ENCODE peak calls at places on chromosomes 16 and 17, in four cellular contexts. D is uterus, O is neural progenitor cell, T is mucosa of descending colon. R is an unnamed sample.

GRCh38 chr16:84049403-84050060 is 6.9 kb upstream of the SLC38A8 start:
- DNase-seq in T (peak; percentile 32), D (no peak), O (no peak), R (no peak)

GRCh38 chr17:49965522-49965905 is 3.5 kb upstream of the DLX4 start:
- DNase-seq in T (no peak), D (no peak), O (peak; percentile 53), R (no peak)

GRCh38 chr17:64055183-64056142 is 35.0 kb upstream of the ICAM2 start:
- DNase-seq in D (no peak), O (no peak), T (no peak), R (no peak)

GRCh38 chr16:11350531-11351335 is 5.5 kb downstream of the RMI2 start:
- DNase-seq in T (peak; percentile 10), D (no peak), O (no peak), R (peak; percentile 54)

GRCh38 chr17:14489986-14490385 is 189.1 kb downstream of the HS3ST3B1 start:
- DNase-seq in T (no peak), D (no peak), O (no peak), R (no peak)

GRCh38 chr16:72990003-72990521 is 57.9 kb downstream of the ZFHX3 start:
- DNase-seq in O (peak; percentile 45), D (peak; percentile 73), T (peak; percentile 71), R (peak; percentile 87)

GRCh38 chr17:15081008-15081407 is 184.1 kb downstream of the PMP22 start:
- DNase-seq in O (peak; percentile 18), T (no peak), D (no peak), R (no peak)

GRCh38 chr17:17104494-17104893 is 62.2 kb downstream of the MPRIP start:
- DNase-seq in D (no peak), T (no peak), O (no peak), R (no peak)

GRCh38 chr16:879986-880385 is 79.5 kb upstream of the GNG13 start:
- DNase-seq in T (peak; percentile 37), O (no peak), D (no peak), R (no peak)

GRCh38 chr17:43860077-43860725 is 13.2 kb downstream of the CD300LG start:
- DNase-seq in O (no peak), D (no peak), T (no peak), R (no peak)

GRCh38 chr16:69188716-69189115 is 1.8 kb downstream of the SNTB2 start:
- DNase-seq in O (peak; percentile 22), D (no peak), T (no peak), R (no peak)

GRCh38 chr17:45038771-45039634 is 12.4 kb downstream of the DCAKD start:
- DNase-seq in T (peak; percentile 54), O (no peak), D (peak; percentile 46), R (no peak)

GRCh38 chr17:43570518-43570928 is 24.4 kb upstream of the ETV4 start:
- DNase-seq in O (no peak), T (no peak), D (no peak), R (peak; percentile 58)

GRCh38 chr16:4899474-4899846 is 37.5 kb downstream of the PPL start:
- DNase-seq in D (no peak), O (no peak), T (no peak), R (no peak)

GRCh38 chr16:30664616-30665109 is 6.4 kb downstream of the FBRS start:
- DNase-seq in O (no peak), D (no peak), T (no peak), R (no peak)

GRCh38 chr16:13839577-13839976 is 80.4 kb upstream of the ERCC4 start:
- DNase-seq in O (no peak), D (no peak), T (no peak), R (no peak)

DNA sequence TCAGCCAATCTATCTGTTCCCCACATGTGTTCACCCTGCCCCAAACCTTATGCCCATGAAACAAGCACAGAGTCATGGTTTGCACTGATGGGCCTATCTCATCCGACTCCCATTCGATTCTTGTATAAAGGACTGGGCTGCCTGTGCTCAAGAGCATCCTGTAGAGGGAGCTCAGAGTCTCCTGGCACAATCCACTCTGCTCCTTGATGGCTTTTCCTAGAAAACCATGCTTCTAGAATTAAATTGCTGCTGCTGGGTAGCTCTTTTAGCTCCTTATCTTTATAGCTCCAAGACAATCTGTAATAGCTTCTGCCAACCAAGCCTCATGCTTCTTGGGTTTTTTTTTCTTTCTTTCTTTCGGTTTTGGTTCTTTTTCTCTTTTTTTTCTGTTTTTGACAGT is 9.7 kb downstream of the ZNF19 start:
- DNase-seq in O (peak; percentile 60), T (no peak), D (no peak), R (peak; percentile 30)
- TF ChIP-seq CTCF in O (peak; percentile 66), T (peak; percentile 16), D (no peak), R (peak; percentile 68)

DNA sequence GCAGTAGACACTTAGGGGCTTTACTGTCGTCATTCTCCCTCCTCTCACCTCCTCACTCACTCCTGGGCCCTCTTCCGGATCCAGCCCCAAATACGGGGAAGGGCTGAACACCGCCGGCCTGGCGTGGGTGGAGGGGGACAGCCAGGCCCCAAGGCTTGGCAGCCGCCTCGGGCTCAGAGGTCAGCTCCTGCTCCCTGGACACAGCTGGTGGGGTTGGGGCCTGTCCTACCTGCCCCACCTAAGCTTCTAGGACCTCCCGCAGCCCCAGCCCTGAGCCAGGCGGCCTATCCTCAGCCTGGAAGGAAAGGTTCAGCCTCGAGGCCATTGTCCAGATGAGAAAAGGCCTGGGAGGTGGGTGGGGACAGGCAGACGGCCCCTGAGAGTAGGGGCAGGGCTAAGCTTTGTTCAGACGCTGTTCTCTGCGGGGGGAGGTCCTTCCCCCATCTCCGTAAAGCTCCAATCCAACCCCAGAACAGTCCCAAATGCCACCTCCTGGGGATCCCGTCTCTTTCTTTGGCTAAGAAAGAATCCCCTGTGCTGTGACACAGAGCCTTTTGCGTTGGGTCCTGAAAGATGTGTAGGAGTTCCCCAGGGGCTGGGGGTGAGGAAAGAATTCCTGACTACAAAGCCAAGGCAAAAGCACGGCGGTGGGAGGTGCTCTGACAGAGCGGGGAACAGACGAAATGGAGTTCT is 861 bp upstream of the LLGL1 start:
- DNase-seq in T (no peak), O (peak; percentile 97), D (peak; percentile 50), R (peak; percentile 4)
- H3K4me3 ChIP-seq in T (no peak overlapping the region), O (peak overlapping the region; percentile 57), D (peak overlapping the region; percentile 33), R (peak overlapping the region; percentile 19)

DNA sequence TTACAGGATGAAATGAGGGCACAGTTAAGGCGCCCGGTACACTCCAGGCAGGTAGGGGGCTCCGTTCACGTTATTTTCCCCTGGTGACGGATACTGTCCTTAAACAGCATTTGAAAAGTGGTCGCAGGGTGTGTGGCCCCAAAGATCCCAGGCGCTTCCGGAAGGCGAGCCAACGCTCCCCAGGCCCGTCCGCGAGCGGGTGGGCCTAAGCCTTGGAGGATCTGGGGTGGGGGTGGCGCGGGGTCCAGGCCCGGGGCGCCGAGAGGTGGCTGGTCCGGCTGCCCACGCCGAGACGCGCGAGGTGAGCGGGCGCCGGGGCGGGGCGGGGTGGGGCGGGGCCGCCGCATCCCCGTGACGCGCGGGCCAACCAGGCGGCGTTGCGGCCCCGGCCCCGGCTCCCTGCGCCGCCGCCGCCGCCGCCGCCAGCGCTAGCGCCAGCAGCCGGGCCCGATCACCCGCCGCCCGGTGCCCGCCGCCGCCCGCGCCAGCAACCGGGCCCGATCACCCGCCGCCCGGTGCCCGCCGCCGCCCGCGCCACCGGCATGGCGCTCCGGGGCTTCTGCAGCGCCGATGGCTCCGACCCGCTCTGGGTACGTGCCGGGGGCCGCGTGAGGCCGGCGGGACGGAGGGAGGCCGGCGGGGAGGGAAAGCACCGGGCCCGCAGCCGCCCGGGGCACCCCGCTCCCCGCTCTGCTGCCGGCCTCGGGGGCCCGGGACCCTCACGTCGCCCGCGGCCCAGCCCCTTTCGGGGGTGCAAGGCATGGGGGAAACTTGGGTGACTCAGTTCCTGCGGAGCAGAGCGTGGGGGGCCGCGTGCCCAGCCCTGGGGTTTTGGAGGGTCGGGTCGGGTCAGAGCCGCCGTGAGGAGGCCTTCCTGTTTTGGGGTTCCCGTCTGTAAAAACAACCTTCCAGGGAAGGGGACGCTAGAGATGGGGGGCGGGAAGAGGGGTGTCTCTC is at the start of gene ABCC1:
- DNase-seq in D (peak; percentile 26), T (peak; percentile 70), O (peak; percentile 77), R (no peak)
- TF ChIP-seq CTCF in D (peak; percentile 5), T (no peak), O (no peak), R (no peak)

GRCh38 chr16:85200471-85201278 is 88.4 kb upstream of the CIBAR2 start:
- DNase-seq in O (no peak), T (no peak), D (no peak), R (no peak)
- H3K4me3 ChIP-seq in O (no peak overlapping the region), T (no peak overlapping the region), D (no peak overlapping the region), R (no peak overlapping the region)

GRCh38 chr16:20995711-20996110 is 95.1 kb downstream of the LYRM1 start:
- DNase-seq in O (no peak), T (no peak), D (no peak), R (no peak)

GRCh38 chr16:21005008-21005407 is 104.4 kb downstream of the LYRM1 start:
- DNase-seq in D (no peak), O (no peak), T (no peak), R (no peak)

GRCh38 chr16:20997147-20997546 is 96.6 kb downstream of the LYRM1 start:
- DNase-seq in D (no peak), T (no peak), O (no peak), R (no peak)

DNA sequence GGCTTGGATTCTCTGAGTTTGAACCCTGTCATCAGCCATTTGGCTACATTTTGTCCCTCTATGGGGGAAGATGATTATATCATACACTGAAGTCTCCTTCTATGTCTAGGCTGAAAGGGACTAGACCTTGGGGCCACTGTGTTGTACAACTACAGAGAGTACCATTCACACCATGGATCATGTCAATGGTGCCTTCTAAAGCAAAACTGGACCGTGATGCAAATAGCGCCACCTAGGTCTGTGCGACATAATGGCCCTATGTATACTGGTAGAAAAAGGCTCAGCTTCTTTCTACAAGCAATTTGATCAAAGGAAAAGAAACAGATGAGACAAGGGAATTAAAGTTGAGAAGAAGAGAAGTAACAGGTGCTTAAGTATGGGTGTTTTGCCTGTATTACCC is 100.7 kb downstream of the LYRM1 start:
- DNase-seq in O (peak; percentile 63), D (no peak), T (no peak), R (no peak)
- TF ChIP-seq CTCF in O (peak; percentile 75), D (peak; percentile 24), T (peak; percentile 9), R (peak; percentile 54)

GRCh38 chr17:41548844-41549595 is 20.9 kb upstream of the KRT19 start:
- DNase-seq in T (peak; percentile 90), D (peak; percentile 87), O (peak; percentile 95), R (peak; percentile 92)
- H3K4me3 ChIP-seq in T (no peak overlapping the region), D (no peak overlapping the region), O (no peak overlapping the region), R (no peak overlapping the region)